ENCODE peak calls at places on chromosomes 12 and 14, in eight cellular contexts. E, A, C, K, P, M, X and Q are unnamed samples.

GRCh38 chr12:91180577-91180976 is 2.0 kb downstream of the DCN start:
- DNase-seq in X (no peak), M (no peak), K (no peak), C (no peak), A (no peak), P (no peak), E (no peak), Q (no peak)

GRCh38 chr12:50620050-50620974 is 115.5 kb downstream of the DIP2B start:
- DNase-seq in X (no peak), P (no peak), C (no peak), E (no peak), K (peak; percentile 78), A (peak; percentile 8), M (peak; percentile 19), Q (no peak)

GRCh38 chr12:4587108-4587507 is 25.1 kb downstream of the DYRK4 start:
- DNase-seq in A (no peak), E (no peak), C (no peak), M (no peak), P (no peak), X (no peak), K (no peak), Q (no peak)

GRCh38 chr14:77848031-77848430 is 48.1 kb downstream of the ADCK1 start:
- DNase-seq in A (no peak), P (no peak), M (no peak), C (no peak), X (no peak), K (no peak), E (no peak), Q (no peak)

GRCh38 chr12:110039085-110039807 is 9.1 kb downstream of the C12orf76 start:
- DNase-seq in E (peak; percentile 9), M (no peak), A (no peak), C (peak; percentile 23), P (no peak), K (no peak), X (no peak), Q (no peak)

GRCh38 chr12:90959538-90960139 is 4.7 kb upstream of the CCER1 start:
- DNase-seq in A (peak; percentile 7), K (peak; percentile 60), M (no peak), X (no peak), C (no peak), P (no peak), E (no peak), Q (no peak)

GRCh38 chr12:96720363-96720705 is 186.7 kb upstream of the NEDD1 start:
- DNase-seq in A (peak; percentile 59), C (peak; percentile 6), X (no peak), M (peak; percentile 16), P (no peak), E (no peak), K (no peak), Q (no peak)

GRCh38 chr12:2944401-2945047 is 14.7 kb upstream of the TEAD4 start:
- DNase-seq in M (peak; percentile 69), X (no peak), P (peak; percentile 80), K (peak; percentile 62), E (peak; percentile 39), A (no peak), C (peak; percentile 30), Q (peak; percentile 16)

GRCh38 chr12:108630481-108631207 is 3.0 kb downstream of the SELPLG start:
- DNase-seq in K (no peak), E (no peak), M (peak; percentile 45), X (no peak), P (no peak), C (no peak), A (no peak), Q (no peak)

GRCh38 chr14:73276836-73277235 is 39.5 kb downstream of the PAPLN start:
- DNase-seq in K (no peak), P (no peak), M (no peak), X (no peak), C (no peak), A (no peak), E (no peak), Q (no peak)

GRCh38 chr14:31326111-31326510 is 94.2 kb downstream of the HEATR5A start:
- DNase-seq in P (no peak), C (no peak), X (no peak), A (no peak), M (no peak), K (no peak), E (no peak), Q (no peak)